ENCODE peak calls at places on chromosome 11, in six cellular contexts. One of them, this sample, is unnamed.

GRCh38 chr11:78542007-78542406 is 32.7 kb downstream of the NARS2 start:
- DNase-seq in activated naive CD4-positive, alpha-beta T cell: no peak
- DNase-seq in stimulated activated CD4-positive, alpha-beta T cell treated with anti-CD3 and anti-CD28 coated beads, Interleukin-4, amount 100 ng/mL, for 4 hours: no peak
- DNase-seq in sigmoid colon: no peak
- DNase-seq in GM12865: peak; percentile 19
- DNase-seq in testis: no peak
- DNase-seq in this sample: no peak

GRCh38 chr11:2584812-2585565 is 114.8 kb downstream of the KCNQ1OT1 start:
- DNase-seq in activated naive CD4-positive, alpha-beta T cell: no peak
- DNase-seq in stimulated activated CD4-positive, alpha-beta T cell treated with anti-CD3 and anti-CD28 coated beads, Interleukin-4, amount 100 ng/mL, for 4 hours: no peak
- DNase-seq in sigmoid colon: peak; percentile 55
- DNase-seq in GM12865: no peak
- DNase-seq in testis: peak; percentile 12
- DNase-seq in this sample: peak; percentile 18

GRCh38 chr11:110837535-110838127 is 125.4 kb upstream of the ARHGAP20 start:
- DNase-seq in activated naive CD4-positive, alpha-beta T cell: no peak
- DNase-seq in stimulated activated CD4-positive, alpha-beta T cell treated with anti-CD3 and anti-CD28 coated beads, Interleukin-4, amount 100 ng/mL, for 4 hours: no peak
- DNase-seq in sigmoid colon: no peak
- DNase-seq in GM12865: no peak
- DNase-seq in testis: no peak
- DNase-seq in this sample: no peak

GRCh38 chr11:63565728-63566127 is 2.5 kb upstream of the PLAAT2 start:
- DNase-seq in activated naive CD4-positive, alpha-beta T cell: no peak
- DNase-seq in stimulated activated CD4-positive, alpha-beta T cell treated with anti-CD3 and anti-CD28 coated beads, Interleukin-4, amount 100 ng/mL, for 4 hours: no peak
- DNase-seq in sigmoid colon: no peak
- DNase-seq in GM12865: no peak
- DNase-seq in testis: no peak
- DNase-seq in this sample: no peak

GRCh38 chr11:75554258-75555022 is 7.6 kb upstream of the SERPINH1 start:
- DNase-seq in activated naive CD4-positive, alpha-beta T cell: no peak
- DNase-seq in stimulated activated CD4-positive, alpha-beta T cell treated with anti-CD3 and anti-CD28 coated beads, Interleukin-4, amount 100 ng/mL, for 4 hours: no peak
- DNase-seq in sigmoid colon: peak; percentile 99
- DNase-seq in GM12865: no peak
- DNase-seq in testis: peak; percentile 88
- DNase-seq in this sample: no peak

GRCh38 chr11:126963603-126964353 is 36.8 kb downstream of the KIRREL3 start:
- DNase-seq in activated naive CD4-positive, alpha-beta T cell: no peak
- DNase-seq in stimulated activated CD4-positive, alpha-beta T cell treated with anti-CD3 and anti-CD28 coated beads, Interleukin-4, amount 100 ng/mL, for 4 hours: no peak
- DNase-seq in sigmoid colon: no peak
- DNase-seq in GM12865: no peak
- DNase-seq in testis: no peak
- DNase-seq in this sample: no peak

GRCh38 chr11:76615950-76616349 is 54.6 kb downstream of the LRRC32 start:
- DNase-seq in activated naive CD4-positive, alpha-beta T cell: no peak
- DNase-seq in stimulated activated CD4-positive, alpha-beta T cell treated with anti-CD3 and anti-CD28 coated beads, Interleukin-4, amount 100 ng/mL, for 4 hours: no peak
- DNase-seq in sigmoid colon: peak; percentile 70
- DNase-seq in GM12865: no peak
- DNase-seq in testis: peak; percentile 60
- DNase-seq in this sample: no peak

GRCh38 chr11:45815747-45816146 is 10.8 kb downstream of the SLC35C1 start:
- DNase-seq in activated naive CD4-positive, alpha-beta T cell: no peak
- DNase-seq in stimulated activated CD4-positive, alpha-beta T cell treated with anti-CD3 and anti-CD28 coated beads, Interleukin-4, amount 100 ng/mL, for 4 hours: no peak
- DNase-seq in sigmoid colon: peak; percentile 18
- DNase-seq in GM12865: no peak
- DNase-seq in testis: no peak
- DNase-seq in this sample: no peak